ENCODE peak calls at places on chromosomes 3 and 15, in four cellular contexts. M, Y, V and E are unnamed samples.
A peak's percentile ranks its signal among the peaks of the same experiment; 100 is the strongest.

GRCh38 chr3:107413264-107413663 is 36.0 kb downstream of the CCDC54 start:
- DNase-seq in Y (no peak), M (no peak), V (no peak), E (no peak)

GRCh38 chr3:6935964-6936363 is 75.0 kb downstream of the GRM7 start:
- DNase-seq in V (no peak), Y (no peak), M (no peak), E (no peak)

GRCh38 chr3:182981038-182981380 is 671 bp upstream of the DCUN1D1 start:
- DNase-seq in Y (peak; percentile 27), M (no peak), V (no peak), E (no peak)

GRCh38 chr15:90001683-90002427 is 731 bp downstream of the ZNF710 start:
- DNase-seq in M (no peak), V (peak; percentile 66), Y (peak; percentile 73), E (no peak)

GRCh38 chr3:116863842-116864626 is 154.5 kb downstream of the TUSC7 start:
- DNase-seq in M (no peak), V (peak; percentile 42), Y (no peak), E (peak; percentile 32)

GRCh38 chr3:72593881-72594397 is 254.3 kb downstream of the SHQ1 start:
- DNase-seq in V (peak; percentile 8), M (no peak), Y (no peak), E (no peak)

GRCh38 chr3:99562138-99562537 is 76.3 kb upstream of the COL8A1 start:
- DNase-seq in Y (no peak), V (peak; percentile 54), M (no peak), E (no peak)

GRCh38 chr3:30779686-30780287 is 114.7 kb downstream of the GADL1 start:
- DNase-seq in M (no peak), Y (no peak), V (no peak), E (no peak)

GRCh38 chr3:113499081-113499480 is 15.9 kb downstream of the SPICE1 start:
- DNase-seq in V (peak; percentile 72), M (no peak), Y (no peak), E (no peak)

GRCh38 chr15:68402432-68403160 is 29.4 kb downstream of the ITGA11 start:
- DNase-seq in Y (peak; percentile 8), V (no peak), M (peak; percentile 81), E (no peak)

GRCh38 chr3:132641837-132642538 is 17.6 kb downstream of the ACAD11 start:
- DNase-seq in V (peak; percentile 43), Y (no peak), M (no peak), E (peak; percentile 60)

GRCh38 chr15:67156426-67156825 is 91.0 kb downstream of the SMAD3 start:
- DNase-seq in V (no peak), M (no peak), Y (no peak), E (no peak)

GRCh38 chr3:10238330-10238995 is 9.8 kb upstream of the TATDN2 start:
- DNase-seq in Y (no peak), V (no peak), M (no peak), E (no peak)

GRCh38 chr15:75713338-75713895 is 769 bp upstream of the CSPG4 start:
- DNase-seq in Y (peak; percentile 69), M (no peak), V (peak; percentile 43), E (no peak)

GRCh38 chr3:111035316-111035715 is 36.3 kb upstream of the NECTIN3 start:
- DNase-seq in M (no peak), V (no peak), Y (no peak), E (no peak)

GRCh38 chr3:170180107-170180951 is 1.2 kb downstream of the PHC3 start:
- DNase-seq in Y (no peak), M (no peak), V (peak; percentile 18), E (no peak)

GRCh38 chr3:152586974-152587373 is 248.0 kb upstream of the P2RY1 start:
- DNase-seq in M (no peak), V (no peak), Y (no peak), E (no peak)

GRCh38 chr15:74391604-74392401 is 24.4 kb upstream of the CYP11A1 start:
- DNase-seq in V (no peak), Y (no peak), M (no peak), E (no peak)

GRCh38 chr15:74387988-74388955 is 20.8 kb upstream of the CYP11A1 start:
- DNase-seq in Y (no peak), M (no peak), V (no peak), E (no peak)

GRCh38 chr15:74387141-74387541 is 19.7 kb upstream of the CYP11A1 start:
- DNase-seq in Y (no peak), M (no peak), V (no peak), E (no peak)

GRCh38 chr15:74390552-74391288 is 23.3 kb upstream of the CYP11A1 start:
- DNase-seq in Y (no peak), V (no peak), M (no peak), E (no peak)

GRCh38 chr15:74389115-74390048 is 21.9 kb upstream of the CYP11A1 start:
- DNase-seq in V (no peak), Y (no peak), M (no peak), E (no peak)
- H3K27ac ChIP-seq in V (no peak overlapping the region), Y (no peak overlapping the region), M (no peak overlapping the region), E (no peak overlapping the region)

DNA sequence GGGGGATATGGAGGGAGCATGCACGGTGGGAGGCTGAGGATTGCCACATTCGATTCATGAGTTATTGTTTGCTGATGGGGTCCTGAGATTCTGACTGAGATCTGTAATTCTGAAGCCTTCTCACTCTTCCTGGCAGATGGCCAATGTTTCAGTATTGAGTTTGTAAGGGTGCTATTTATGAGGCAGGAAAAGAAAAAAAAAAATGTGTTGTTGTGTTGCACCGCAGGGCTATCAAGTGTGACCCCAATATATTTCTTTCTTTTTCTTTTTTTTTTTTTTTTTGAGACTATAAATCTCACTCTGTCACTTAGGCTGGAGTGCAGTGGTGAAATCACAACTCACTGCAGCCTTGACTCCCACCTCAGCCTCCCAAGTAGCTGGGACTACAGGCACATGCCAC is 3.2 kb upstream of the SENP2 start:
- DNase-seq in Y (no peak), M (no peak), V (no peak), E (no peak)
- H3K27ac ChIP-seq in Y (no peak overlapping the region), M (no peak overlapping the region), V (no peak overlapping the region), E (no peak overlapping the region)

GRCh38 chr15:95600884-95601283 is 729.6 kb upstream of the NR2F2 start:
- DNase-seq in M (no peak), Y (no peak), V (no peak), E (no peak)
- H3K27ac ChIP-seq in M (no peak overlapping the region), Y (no peak overlapping the region), V (no peak overlapping the region), E (no peak overlapping the region)

GRCh38 chr3:184868477-184868876 is 56.5 kb downstream of the VPS8 start:
- DNase-seq in V (no peak), Y (no peak), M (no peak), E (no peak)

DNA sequence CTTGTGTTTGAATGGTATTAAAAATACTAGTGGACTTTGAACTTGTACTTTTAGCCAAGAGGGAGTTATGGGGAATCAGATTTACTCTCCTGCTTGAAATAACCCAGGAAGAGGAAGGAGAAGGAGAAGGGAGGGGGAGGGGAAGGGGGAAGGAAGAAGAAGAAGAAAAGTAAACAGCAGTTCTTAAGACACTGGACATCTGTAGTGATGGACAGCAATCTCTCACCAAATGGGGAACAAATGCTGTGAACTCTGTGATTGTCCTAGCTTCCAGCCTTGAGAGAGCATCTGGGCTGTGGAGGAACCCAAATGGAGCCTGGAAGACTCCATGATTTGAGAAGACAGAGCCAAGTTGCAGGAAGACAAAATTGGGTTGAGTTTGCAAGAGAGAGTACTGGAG is 52.0 kb downstream of the VPS8 start:
- DNase-seq in V (no peak), Y (no peak), M (no peak), E (no peak)
- H3K27ac ChIP-seq in V (no peak overlapping the region), Y (no peak overlapping the region), M (no peak overlapping the region), E (no peak overlapping the region)

DNA sequence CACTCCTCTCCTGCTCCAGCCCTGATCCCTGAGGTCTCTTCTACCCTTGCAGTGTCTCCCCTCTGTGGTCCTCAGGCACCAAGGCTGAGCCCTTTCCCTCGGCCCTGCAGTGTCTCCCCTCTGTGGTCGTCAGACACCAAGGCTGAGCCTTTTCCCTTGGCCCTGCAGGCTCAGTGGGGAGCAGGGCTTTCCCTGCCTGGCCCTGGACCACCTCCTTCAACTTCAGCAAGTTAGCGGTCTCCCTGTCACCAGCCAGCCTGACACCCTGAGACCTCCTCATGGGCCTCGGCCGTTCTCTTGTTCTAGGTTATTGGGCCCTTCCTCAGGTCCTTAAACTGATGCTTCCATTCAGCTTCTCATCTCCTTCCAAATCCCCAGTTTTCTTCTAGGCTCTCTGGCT is 4.3 kb downstream of the NRROS start:
- DNase-seq in M (no peak), Y (no peak), V (no peak), E (no peak)
- H3K27ac ChIP-seq in M (peak overlapping the region; percentile 52), Y (no peak overlapping the region), V (no peak overlapping the region), E (no peak overlapping the region)

GRCh38 chr3:156763386-156763785 is 62.8 kb upstream of the LEKR1 start:
- DNase-seq in M (no peak), Y (no peak), V (no peak), E (no peak)
- H3K27ac ChIP-seq in M (no peak overlapping the region), Y (no peak overlapping the region), V (peak overlapping the region; percentile 1), E (peak overlapping the region; percentile 94)

GRCh38 chr15:52710050-52710709 is 31.0 kb upstream of the ATOSA start:
- DNase-seq in V (no peak), M (no peak), Y (no peak), E (no peak)

GRCh38 chr15:52706091-52706490 is 26.9 kb upstream of the ATOSA start:
- DNase-seq in Y (no peak), M (no peak), V (no peak), E (no peak)

GRCh38 chr15:52710710-52711107 is 31.5 kb upstream of the ATOSA start:
- DNase-seq in M (no peak), V (no peak), Y (no peak), E (no peak)

GRCh38 chr15:52714968-52715367 is 35.8 kb upstream of the ATOSA start:
- DNase-seq in V (no peak), M (peak; percentile 62), Y (no peak), E (no peak)

DNA sequence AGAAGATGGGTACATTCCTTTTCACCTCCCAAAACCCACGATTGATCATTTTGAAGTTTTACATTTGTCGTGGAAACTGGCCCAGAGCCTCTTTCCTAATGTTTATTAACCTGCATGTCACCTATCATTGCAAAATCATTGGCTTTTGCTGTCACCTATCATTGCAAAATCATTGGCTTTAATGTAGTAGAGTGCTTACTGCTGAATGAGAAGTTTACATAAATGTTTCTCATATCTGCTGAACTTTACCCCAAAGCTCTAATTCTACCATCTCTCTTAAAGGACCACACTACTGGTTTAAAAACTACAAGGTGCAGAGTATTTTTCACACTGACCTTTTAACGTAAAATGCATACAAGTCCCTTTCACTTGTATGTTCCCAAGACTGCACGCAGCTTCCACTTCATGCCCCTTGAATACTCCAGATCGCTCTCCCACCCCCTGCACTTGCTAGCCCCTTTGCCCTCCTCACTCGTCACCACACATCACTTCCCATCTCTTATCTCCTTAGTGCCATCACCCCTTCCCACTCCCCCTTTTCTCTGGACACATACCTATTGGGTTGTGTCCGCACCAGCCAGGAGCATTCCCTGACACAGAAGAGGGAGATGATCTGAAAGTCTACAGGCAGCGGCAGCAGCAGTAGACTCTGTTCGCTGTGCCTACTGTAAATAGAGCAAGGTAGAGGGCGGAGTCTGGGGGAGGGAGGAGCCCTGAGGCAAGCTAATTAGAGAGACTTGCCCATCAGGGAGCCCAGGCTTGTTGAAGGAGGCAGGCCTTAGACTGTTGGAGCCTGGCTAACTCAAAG is 30.2 kb upstream of the ATOSA start:
- DNase-seq in V (no peak), Y (no peak), M (no peak), E (no peak)
- H3K27ac ChIP-seq in V (no peak overlapping the region), Y (no peak overlapping the region), M (no peak overlapping the region), E (no peak overlapping the region)